ENCODE peak calls at places on chromosome 10, in five cellular contexts. U, V, R, O and S are unnamed samples.

GRCh38 chr10:93030409-93030808 is 30.2 kb upstream of the CYP26C1 start:
- DNase-seq in U (no peak), V (no peak), R (no peak), O (no peak), S (no peak)

GRCh38 chr10:127976701-127977367 is 69.9 kb downstream of the PTPRE start:
- DNase-seq in U (no peak), V (no peak), R (no peak), O (no peak), S (no peak)

GRCh38 chr10:130339911-130340310 is 203.7 kb downstream of the GLRX3 start:
- DNase-seq in U (no peak), V (peak; percentile 19), R (no peak), O (no peak), S (no peak)

GRCh38 chr10:62653254-62653653 is 151.3 kb upstream of the ADO start:
- DNase-seq in U (no peak), V (no peak), R (no peak), O (no peak), S (no peak)

GRCh38 chr10:118642228-118642627 is 46.8 kb upstream of the PRLHR start:
- DNase-seq in U (no peak), V (no peak), R (no peak), O (no peak), S (no peak)

GRCh38 chr10:6473901-6474370 is 106.1 kb downstream of the PRKCQ start:
- DNase-seq in U (peak; percentile 52), V (peak; percentile 76), R (no peak), O (no peak), S (peak; percentile 49)

GRCh38 chr10:125038637-125039036 is 96.7 kb downstream of the ZRANB1 start:
- DNase-seq in U (peak; percentile 12), V (no peak), R (no peak), O (no peak), S (peak; percentile 9)

GRCh38 chr10:103671561-103671960 is 178.1 kb downstream of the NEURL1 start:
- DNase-seq in U (no peak), V (no peak), R (no peak), O (no peak), S (no peak)

GRCh38 chr10:97333601-97334369 is 744 bp downstream of the FRAT2 start:
- DNase-seq in U (peak; percentile 61), V (peak; percentile 78), R (no peak), O (peak; percentile 53), S (peak; percentile 61)